ENCODE peak calls at places on chromosomes 5 and 9, in nine cellular contexts. P is Peyer's patch, S is IMR-90, Q is uterus, V is body of pancreas, E is H1, Z is GM12891, L is sigmoid colon, T is heart left ventricle. D is an unnamed sample.

GRCh38 chr9:70455993-70456704 is 41.7 kb upstream of the KLF9 start:
- DNase-seq in V (peak), S (no peak), L (no peak), Q (no peak), Z (no peak), T (no peak), E (no peak), P (no peak), D (no peak)

GRCh38 chr9:127739614-127740322 is 4.7 kb upstream of the TOR2A start:
- DNase-seq in E (no peak), T (no peak), Z (no peak), P (no peak), V (no peak), L (no peak), Q (peak), S (no peak), D (no peak)

GRCh38 chr5:139733698-139734491 is 61.7 kb upstream of the PSD2 start:
- DNase-seq in L (no peak), Q (no peak), T (no peak), V (peak), E (peak), Z (no peak), S (no peak), P (peak), D (no peak)

GRCh38 chr9:14640967-14641366 is 52.3 kb downstream of the ZDHHC21 start:
- DNase-seq in E (no peak), S (no peak), Z (no peak), P (no peak), Q (no peak), L (no peak), V (no peak), T (no peak), D (no peak)

GRCh38 chr5:174383196-174384178 is 338.0 kb downstream of the NSG2 start:
- DNase-seq in L (no peak), T (no peak), Q (no peak), P (no peak), E (no peak), S (peak), Z (no peak), V (no peak), D (no peak)

GRCh38 chr5:65861830-65862241 is 64.5 kb upstream of the ERBIN start:
- DNase-seq in Z (no peak), Q (no peak), T (no peak), P (no peak), V (no peak), S (peak), L (no peak), E (no peak), D (peak)

GRCh38 chr5:3324421-3325101 is 271.1 kb upstream of the IRX1 start:
- DNase-seq in E (no peak), L (peak), P (no peak), V (no peak), Q (no peak), S (no peak), Z (no peak), T (no peak), D (no peak)

GRCh38 chr9:87067426-87067825 is 120.1 kb upstream of the GAS1 start:
- DNase-seq in T (no peak), P (no peak), V (no peak), Z (no peak), S (no peak), L (no peak), E (no peak), Q (no peak), D (no peak)

GRCh38 chr9:109475526-109475925 is 22.6 kb downstream of the PTPN3 start:
- DNase-seq in P (no peak), Q (no peak), L (no peak), V (peak), S (no peak), T (no peak), E (no peak), Z (no peak), D (no peak)

GRCh38 chr5:141330299-141331080 is at the start of gene PCDHGA1:
- DNase-seq in L (no peak), T (no peak), V (peak), P (no peak), Q (no peak), E (no peak), Z (no peak), S (peak), D (no peak)

GRCh38 chr9:95023217-95024003 is 294.1 kb downstream of the FANCC start:
- DNase-seq in T (peak), S (peak), P (no peak), Q (no peak), L (no peak), V (peak), Z (no peak), E (no peak), D (peak)

GRCh38 chr9:130461218-130461630 is 16.5 kb downstream of the ASS1 start:
- DNase-seq in S (peak), V (peak), L (peak), E (peak), P (peak), Q (peak), Z (peak), T (peak), D (no peak)

GRCh38 chr9:79977510-79978197 is 405.9 kb downstream of the TLE4 start:
- DNase-seq in T (no peak), E (no peak), V (no peak), P (no peak), Z (no peak), Q (no peak), S (no peak), L (no peak), D (no peak)

DNA sequence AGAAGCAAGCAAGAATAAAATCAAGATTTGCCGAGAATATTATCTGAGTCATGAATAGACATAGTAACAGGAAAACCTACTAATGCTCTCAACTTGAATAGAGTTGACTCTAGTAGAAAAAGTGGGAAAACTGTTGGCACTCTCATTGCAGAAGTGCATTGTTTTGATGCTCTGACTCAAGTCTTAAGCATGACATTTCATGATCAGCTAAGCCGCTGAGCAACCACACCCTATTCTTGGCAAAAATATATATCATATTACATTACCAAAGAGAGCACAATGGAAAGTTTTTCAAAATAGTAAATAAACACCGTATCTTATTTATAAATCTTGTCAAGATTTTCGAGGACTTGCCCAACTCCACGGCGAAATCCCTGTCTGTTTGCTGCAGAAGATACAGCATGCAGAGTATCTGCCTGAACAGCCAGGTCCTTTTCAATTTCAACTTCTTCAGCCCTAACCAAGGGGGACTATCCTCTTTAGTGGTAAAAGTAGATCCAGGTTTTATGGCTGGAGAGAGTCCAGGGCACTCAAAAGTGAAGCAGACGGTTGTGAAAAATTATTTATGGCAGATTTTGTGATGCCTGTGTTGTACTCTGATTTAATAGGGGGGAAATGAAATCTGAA is 13.9 kb upstream of the ADAMTSL1 start:
- DNase-seq in Z (no peak), L (no peak), V (no peak), S (peak), P (no peak), Q (no peak), E (no peak), T (no peak), D (no peak)
- TF ChIP-seq POLR2A in Z (no peak), L (no peak), V (no peak), S (no peak), P (no peak), Q (no peak), E (no peak), T (no peak), D (no peak)

GRCh38 chr9:91905958-91906585 is 44.0 kb downstream of the ROR2 start:
- DNase-seq in T (no peak), V (peak), P (no peak), L (no peak), Z (peak), Q (no peak), E (no peak), S (no peak), D (peak)
- TF ChIP-seq POLR2A in T (no peak), V (no peak), P (no peak), L (no peak), Z (no peak), Q (no peak), E (no peak), S (no peak), D (no peak)

GRCh38 chr5:177147239-177147638 is 13.7 kb downstream of the NSD1 start:
- DNase-seq in V (no peak), Q (no peak), S (peak), T (no peak), E (no peak), L (no peak), P (peak), Z (no peak), D (peak)
- TF ChIP-seq POLR2A in V (no peak), Q (no peak), S (no peak), T (no peak), E (no peak), L (no peak), P (no peak), Z (no peak), D (no peak)

DNA sequence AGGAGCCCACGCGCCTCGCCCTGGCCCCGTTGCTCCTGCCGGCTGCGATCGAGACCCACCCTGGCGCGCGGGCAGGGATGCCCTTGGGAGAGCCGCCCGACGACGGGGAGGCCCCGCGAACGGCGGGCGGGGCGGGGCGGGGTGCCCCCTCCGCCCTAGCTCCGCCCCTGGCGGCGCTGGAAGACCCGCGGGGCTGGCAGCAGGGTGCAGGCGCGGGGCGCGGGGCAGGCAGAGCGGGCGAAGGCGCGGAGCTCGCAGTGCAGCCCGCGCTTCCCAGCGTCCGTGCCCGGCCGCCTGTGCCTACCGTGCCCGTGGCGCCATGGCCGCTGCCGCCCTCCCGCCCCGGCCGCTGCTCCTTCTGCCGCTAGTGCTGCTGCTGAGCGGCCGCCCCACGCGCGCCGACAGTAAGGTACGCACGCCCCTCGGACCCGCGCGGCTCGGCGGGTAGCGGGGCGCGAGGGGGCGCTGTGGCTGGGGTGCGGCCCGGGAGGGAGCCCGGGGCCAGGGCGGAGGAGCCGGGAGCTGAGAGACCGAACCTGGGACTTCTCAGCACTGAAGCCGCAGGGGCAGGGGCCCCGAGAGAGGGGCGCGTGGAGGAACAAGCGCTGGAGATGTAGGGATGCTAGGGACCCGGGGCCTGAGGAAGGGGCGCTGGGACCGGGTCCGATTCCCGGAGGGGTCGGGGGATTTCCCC is at the start of gene OLFML2A:
- DNase-seq in T (no peak), E (peak), L (peak), Z (peak), Q (no peak), V (no peak), P (peak), S (no peak), D (no peak)
- TF ChIP-seq POLR2A in T (peak), E (peak), L (no peak), Z (no peak), Q (peak), V (no peak), P (no peak), S (no peak), D (peak)

GRCh38 chr5:107717816-107718215 is 47.1 kb upstream of the EFNA5 start:
- DNase-seq in V (no peak), Q (no peak), Z (no peak), T (no peak), P (no peak), L (no peak), S (no peak), E (no peak), D (no peak)
- TF ChIP-seq POLR2A in V (no peak), Q (no peak), Z (no peak), T (no peak), P (no peak), L (no peak), S (no peak), E (no peak), D (no peak)

GRCh38 chr5:42887094-42887493 is 75.4 kb upstream of the SELENOP start:
- DNase-seq in L (peak), S (no peak), Q (no peak), P (peak), Z (no peak), T (no peak), E (no peak), V (no peak), D (no peak)
- TF ChIP-seq POLR2A in L (no peak), S (no peak), Q (no peak), P (peak), Z (no peak), T (no peak), E (no peak), V (no peak), D (no peak)

GRCh38 chr5:173180331-173180730 is 36.0 kb downstream of the BNIP1 start:
- DNase-seq in T (no peak), E (no peak), P (no peak), L (no peak), S (no peak), Z (no peak), V (no peak), Q (no peak), D (peak)
- TF ChIP-seq POLR2A in T (no peak), E (no peak), P (no peak), L (no peak), S (no peak), Z (no peak), V (no peak), Q (no peak), D (no peak)

D was measured in H54.